ENCODE peak calls at places on chromosomes 2 and 18, in nine cellular contexts. N is RPMI7951, L is omental fat pad, H is uterus, X is KBM-7, P is progenitor cell of endocrine pancreas, Q is iPS-NIHi11, Z is kidney epithelial cell, R is neural progenitor cell. M is an unnamed sample.

GRCh38 chr2:119212139-119212800 is 11.4 kb upstream of the STEAP3 start:
- DNase-seq in L (no peak), R (no peak), Q (no peak), P (no peak), N (peak), Z (no peak), H (no peak), X (no peak), M (peak)

GRCh38 chr2:191304939-191305875 is 60.0 kb downstream of the MYO1B start:
- DNase-seq in R (peak), Q (no peak), Z (no peak), X (no peak), P (no peak), H (peak), L (no peak), N (peak), M (peak)

GRCh38 chr2:179201884-179202283 is 62.7 kb downstream of the SESTD1 start:
- DNase-seq in N (peak), Q (no peak), H (no peak), P (no peak), L (no peak), R (peak), X (peak), Z (no peak), M (no peak)

GRCh38 chr2:51027442-51027841 is 4.5 kb downstream of the NRXN1 start:
- DNase-seq in Z (no peak), H (no peak), L (no peak), R (no peak), Q (no peak), P (no peak), X (no peak), N (no peak), M (no peak)

GRCh38 chr2:81266106-81266505 is 961.6 kb upstream of the LRRTM1 start:
- DNase-seq in Z (no peak), R (peak), L (no peak), H (no peak), P (no peak), N (no peak), Q (peak), X (peak), M (no peak)

GRCh38 chr2:217551229-217551909 is 451.4 kb downstream of the TNS1 start:
- DNase-seq in H (no peak), L (no peak), N (peak), X (no peak), Z (peak), P (no peak), R (no peak), Q (peak), M (peak)

GRCh38 chr18:77223653-77224052 is 26.0 kb upstream of the GALR1 start:
- DNase-seq in H (no peak), Q (no peak), R (no peak), Z (no peak), L (no peak), X (no peak), N (peak), P (no peak), M (peak)

GRCh38 chr18:76953186-76953982 is 131.0 kb downstream of the ZNF236 start:
- DNase-seq in Q (no peak), H (peak), Z (no peak), R (no peak), L (peak), P (no peak), X (no peak), N (no peak), M (no peak)

GRCh38 chr2:217103752-217104540 is 244.1 kb upstream of the TNP1 start:
- DNase-seq in N (peak), L (no peak), P (no peak), R (no peak), Z (peak), H (no peak), X (no peak), Q (no peak), M (peak)

GRCh38 chr2:74919827-74920226 is 38.6 kb upstream of the POLE4 start:
- DNase-seq in P (peak), X (peak), N (no peak), L (peak), Q (peak), H (peak), R (peak), Z (peak), M (peak)

GRCh38 chr2:69567157-69567908 is 76.2 kb downstream of the AAK1 start:
- DNase-seq in X (no peak), H (no peak), Z (no peak), R (no peak), L (no peak), P (no peak), Q (no peak), N (peak), M (peak)

GRCh38 chr2:184756885-184757284 is 158.6 kb downstream of the ZNF804A start:
- DNase-seq in N (no peak), Z (no peak), P (no peak), L (no peak), H (no peak), R (no peak), X (peak), Q (no peak), M (no peak)

GRCh38 chr2:8413589-8414135 is 268.2 kb upstream of the ID2 start:
- DNase-seq in R (no peak), H (peak), Q (no peak), Z (no peak), N (no peak), L (no peak), P (no peak), X (no peak), M (no peak)

GRCh38 chr2:25310965-25311865 is 30.5 kb downstream of the DNMT3A start:
- DNase-seq in Z (no peak), N (no peak), Q (peak), R (peak), L (no peak), P (no peak), H (no peak), X (no peak), M (no peak)

GRCh38 chr2:2788076-2788475 is 457.0 kb upstream of the MYT1L start:
- DNase-seq in R (peak), L (no peak), Z (no peak), H (no peak), N (no peak), X (no peak), Q (peak), P (no peak), M (no peak)

GRCh38 chr2:49938268-49938667 is 784.0 kb upstream of the FSHR start:
- DNase-seq in N (no peak), Q (no peak), L (no peak), R (no peak), Z (no peak), H (no peak), X (no peak), P (no peak), M (no peak)

GRCh38 chr18:48023334-48024008 is 93.0 kb upstream of the SMAD2 start:
- DNase-seq in P (no peak), N (peak), L (no peak), R (peak), X (peak), Q (peak), Z (peak), H (peak), M (peak)

GRCh38 chr18:37445368-37445767 is 120.2 kb downstream of the CELF4 start:
- DNase-seq in R (peak), N (peak), H (no peak), Z (no peak), L (no peak), P (no peak), Q (no peak), X (no peak), M (no peak)

M was measured in myocyte.